ENCODE peak calls at places on chromosomes 6 and 20, in seven cellular contexts. Y is bronchial epithelial cell, J is suprapubic skin, X is psoas muscle, A is transverse colon, Z is cardiac muscle cell, L is neural progenitor cell. U is an unnamed sample.
A peak's percentile ranks its signal among the peaks of the same experiment; 100 is the strongest.

GRCh38 chr6:122692175-122692598 is 82.0 kb downstream of the PKIB start:
- DNase-seq in X (no peak), Z (no peak), J (no peak), L (no peak), A (no peak), Y (no peak), U (no peak)

GRCh38 chr6:134748484-134748883 is 201.4 kb downstream of the ALDH8A1 start:
- DNase-seq in Z (no peak), L (no peak), J (no peak), X (no peak), A (no peak), Y (no peak), U (no peak)

GRCh38 chr6:31567531-31568370 is 4.3 kb upstream of the LTA start:
- DNase-seq in J (no peak), A (no peak), Z (no peak), L (no peak), Y (no peak), X (no peak), U (no peak)

GRCh38 chr20:49149281-49150045 is 38.7 kb downstream of the STAU1 start:
- DNase-seq in L (no peak), Z (no peak), Y (no peak), J (no peak), X (no peak), A (no peak), U (no peak)

GRCh38 chr6:21079468-21080048 is 514.0 kb upstream of the SOX4 start:
- DNase-seq in L (no peak), Z (peak; percentile 44), J (no peak), Y (no peak), A (no peak), X (no peak), U (no peak)

GRCh38 chr20:10609276-10609675 is 64.5 kb downstream of the JAG1 start:
- DNase-seq in Y (no peak), J (no peak), L (no peak), A (no peak), Z (peak; percentile 90), X (peak; percentile 60), U (no peak)

GRCh38 chr6:151805286-151805840 is 2.1 kb upstream of the ESR1 start:
- DNase-seq in L (peak; percentile 33), X (peak; percentile 78), A (no peak), Y (no peak), J (no peak), Z (no peak), U (no peak)

GRCh38 chr20:846894-847278 is 13.4 kb downstream of the FAM110A start:
- DNase-seq in Z (no peak), A (peak; percentile 38), Y (no peak), X (no peak), L (no peak), J (no peak), U (peak; percentile 77)

GRCh38 chr20:3106658-3107463 is 22.3 kb upstream of the AVP start:
- DNase-seq in Y (no peak), J (no peak), L (peak; percentile 69), X (no peak), A (no peak), Z (no peak), U (no peak)

GRCh38 chr6:68497927-68498326 is 137.2 kb upstream of the ADGRB3 start:
- DNase-seq in Z (no peak), J (no peak), Y (peak; percentile 8), X (no peak), L (no peak), A (no peak), U (no peak)

GRCh38 chr6:10595731-10596664 is 74.8 kb downstream of the GCNT2 start:
- DNase-seq in X (no peak), Y (peak; percentile 50), L (no peak), J (no peak), A (no peak), Z (no peak), U (no peak)

GRCh38 chr6:24454452-24454851 is 34.9 kb downstream of the GPLD1 start:
- DNase-seq in X (no peak), A (no peak), Z (no peak), Y (no peak), L (no peak), J (no peak), U (no peak)

GRCh38 chr20:25991756-25992130 is 295.1 kb upstream of the ZNF337 start:
- DNase-seq in J (no peak), L (no peak), X (no peak), A (no peak), Y (no peak), Z (no peak), U (no peak)

GRCh38 chr6:86723729-86724128 is 213.6 kb upstream of the HTR1E start:
- DNase-seq in Z (no peak), L (no peak), A (no peak), Y (peak; percentile 23), J (no peak), X (no peak), U (no peak)

GRCh38 chr20:17504898-17505663 is 26.1 kb downstream of the BFSP1 start:
- DNase-seq in Y (peak; percentile 68), X (peak; percentile 68), L (peak; percentile 78), Z (peak; percentile 66), A (peak; percentile 65), J (peak; percentile 78), U (peak; percentile 72)

GRCh38 chr6:121794630-121795029 is 359.2 kb downstream of the GJA1 start:
- DNase-seq in A (no peak), J (no peak), X (no peak), L (no peak), Y (peak; percentile 95), Z (peak; percentile 83), U (no peak)

GRCh38 chr6:4093288-4093687 is 14.4 kb upstream of the FAM217A start:
- DNase-seq in L (no peak), A (no peak), X (no peak), J (no peak), Z (no peak), Y (no peak), U (no peak)

GRCh38 chr20:48901326-48901725 is 20.2 kb upstream of the ARFGEF2 start:
- DNase-seq in Z (no peak), X (no peak), Y (no peak), A (no peak), L (no peak), J (no peak), U (no peak)

GRCh38 chr20:25296094-25297093 is 48.5 kb downstream of the PYGB start:
- DNase-seq in X (peak; percentile 66), L (peak; percentile 34), Y (no peak), Z (peak; percentile 13), A (peak; percentile 60), J (no peak), U (no peak)

GRCh38 chr20:31414381-31414780 is 8.4 kb upstream of the DEFB121 start:
- DNase-seq in L (no peak), Y (no peak), J (no peak), Z (no peak), A (no peak), X (no peak), U (no peak)

GRCh38 chr6:23826587-23826986 is 299.4 kb upstream of the NRSN1 start:
- DNase-seq in J (no peak), A (no peak), X (no peak), Y (peak; percentile 16), L (no peak), Z (peak; percentile 0), U (peak; percentile 6)

GRCh38 chr6:88157106-88157505 is 9.0 kb downstream of the CNR1 start:
- DNase-seq in Y (no peak), Z (no peak), X (no peak), A (no peak), L (no peak), J (no peak), U (no peak)

GRCh38 chr20:45970646-45971424 is 1.2 kb downstream of the ZNF335 start:
- DNase-seq in J (peak; percentile 81), X (no peak), A (peak; percentile 41), Z (peak; percentile 43), Y (no peak), L (peak; percentile 30), U (no peak)

GRCh38 chr6:163419413-163420314 is 5.1 kb downstream of the QKI start:
- DNase-seq in X (no peak), Z (peak; percentile 39), A (no peak), Y (peak; percentile 33), L (no peak), J (no peak), U (no peak)

GRCh38 chr20:62816879-62817873 is at the start of gene COL9A3:
- DNase-seq in Z (no peak), Y (no peak), J (no peak), L (peak; percentile 86), X (no peak), A (no peak), U (no peak)

GRCh38 chr6:34425498-34426410 is at the start of gene RPS10:
- DNase-seq in A (peak; percentile 94), X (peak; percentile 97), Y (peak; percentile 74), J (peak; percentile 93), L (peak; percentile 95), Z (peak; percentile 96), U (peak; percentile 94)
- TF ChIP-seq CTCF in A (no peak), X (no peak), Y (no peak), J (no peak), L (no peak), Z (no peak), U (no peak)

GRCh38 chr6:65231616-65232015 is 475.4 kb downstream of the EYS start:
- DNase-seq in Y (no peak), Z (no peak), J (no peak), A (no peak), L (no peak), X (no peak), U (no peak)

DNA sequence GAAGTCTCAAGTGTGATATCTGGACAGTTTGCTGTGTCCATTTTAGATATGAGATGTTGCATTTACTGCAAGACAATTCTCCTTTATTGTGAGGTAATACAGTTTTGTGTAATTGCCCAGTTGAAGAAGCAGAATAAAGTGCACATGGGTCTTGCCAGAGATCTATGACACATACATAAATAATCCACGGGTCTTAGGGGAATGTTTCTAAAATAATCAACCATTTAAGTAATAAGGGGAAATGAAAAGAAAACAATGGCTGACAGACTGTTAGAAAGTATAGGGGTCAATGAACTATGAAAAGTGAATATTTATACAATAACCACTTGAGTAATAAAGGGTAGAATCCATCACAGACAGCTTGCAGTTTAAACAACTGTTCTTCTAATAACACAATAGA is 477.3 kb downstream of the EYS start:
- DNase-seq in X (no peak), J (no peak), L (no peak), Z (peak; percentile 2), Y (no peak), A (no peak), U (no peak)
- H3K4me3 ChIP-seq in X (no peak overlapping the region), J (no peak overlapping the region), L (no peak overlapping the region), Z (no peak overlapping the region), Y (no peak overlapping the region), A (no peak overlapping the region), U (no peak overlapping the region)

GRCh38 chr6:129704708-129705107 is 5.3 kb downstream of the ARHGAP18 start:
- DNase-seq in J (no peak), Y (no peak), Z (no peak), X (no peak), L (no peak), A (no peak), U (no peak)
- H3K36me3 ChIP-seq in J (no peaks in the 10 kb centered on the region), Y (no peaks in the 10 kb centered on the region), Z (no peaks in the 10 kb centered on the region), X (no peaks in the 10 kb centered on the region), L (no peaks in the 10 kb centered on the region), A (no peaks in the 10 kb centered on the region), U (no peaks in the 10 kb centered on the region)

DNA sequence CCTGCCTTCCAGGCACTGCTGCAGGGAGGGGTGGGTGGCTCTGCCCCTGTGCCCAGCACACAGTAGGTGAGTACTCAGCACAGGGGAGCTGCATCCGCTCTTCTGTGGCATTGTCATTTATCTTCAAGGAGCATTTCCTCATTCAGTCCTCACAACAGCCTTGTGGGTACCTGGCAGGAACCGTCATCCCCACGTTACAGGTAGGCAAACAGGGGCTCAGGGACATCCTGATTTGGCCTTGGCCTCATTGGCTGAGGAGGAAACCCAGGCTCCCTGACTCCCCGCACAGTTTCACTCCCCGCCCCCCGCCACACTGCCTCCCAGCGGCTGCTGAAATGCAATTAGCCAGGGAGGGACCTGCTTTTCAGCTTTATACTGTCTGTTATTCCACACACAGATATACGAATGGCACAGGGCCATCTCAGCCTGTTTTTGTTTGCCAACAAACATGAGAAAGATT is 24.3 kb upstream of the PNPLA1 start:
- DNase-seq in A (peak; percentile 72), Z (no peak), X (no peak), Y (no peak), J (no peak), L (peak; percentile 15), U (peak; percentile 25)
- TF ChIP-seq CTCF in A (peak; percentile 36), Z (peak; percentile 24), X (no peak), Y (peak; percentile 16), J (no peak), L (peak; percentile 38), U (peak; percentile 61)